ENCODE peak calls at places on chromosomes 3 and 15, in nine cellular contexts. B is mammary epithelial cell; U is heart left ventricle; D is OCI-LY7; G is body of pancreas; W is pancreas; R is occipital lobe; C is iPS-NIHi11; S is stimulated activated CD4-positive, alpha-beta T cell treated with anti-CD3 and anti-CD28 coated beads, Interleukin-2, amount 100 ng/mL, for 48 hours. N is an unnamed sample.

GRCh38 chr15:40115670-40116093 is 7.0 kb upstream of the BMF start:
- DNase-seq in B (peak), U (peak), D (peak), G (peak), W (peak), R (no peak), C (peak), S (no peak), N (no peak)

GRCh38 chr15:25703726-25704125 is 159.4 kb downstream of the ATP10A start:
- DNase-seq in B (no peak), U (no peak), D (no peak), G (no peak), W (no peak), R (no peak), C (no peak), S (no peak), N (no peak)

GRCh38 chr3:101836907-101837598 is 12.3 kb upstream of the NFKBIZ start:
- DNase-seq in B (peak), U (no peak), D (no peak), G (no peak), W (no peak), R (no peak), C (no peak), S (no peak), N (no peak)

GRCh38 chr3:15339001-15339400 is 6.6 kb upstream of the SH3BP5 start:
- DNase-seq in B (no peak), U (no peak), D (no peak), G (no peak), W (no peak), R (no peak), C (no peak), S (no peak), N (no peak)

GRCh38 chr3:23490459-23490858 is 287.3 kb downstream of the UBE2E2 start:
- DNase-seq in B (peak), U (no peak), D (no peak), G (no peak), W (no peak), R (no peak), C (no peak), S (no peak), N (no peak)

GRCh38 chr3:33218446-33219174 is at the start of gene SUSD5:
- DNase-seq in B (peak), U (peak), D (no peak), G (no peak), W (peak), R (peak), C (peak), S (no peak), N (no peak)

GRCh38 chr3:180183346-180183745 is 146.6 kb upstream of the PEX5L start:
- DNase-seq in B (no peak), U (no peak), D (no peak), G (no peak), W (no peak), R (no peak), C (no peak), S (no peak), N (no peak)

GRCh38 chr3:15572138-15572537 is 29.2 kb downstream of the HACL1 start:
- DNase-seq in B (no peak), U (no peak), D (no peak), G (peak), W (no peak), R (no peak), C (no peak), S (no peak), N (no peak)

GRCh38 chr15:45550436-45550835 is 27.9 kb upstream of the SLC30A4 start:
- DNase-seq in B (peak), U (no peak), D (no peak), G (no peak), W (no peak), R (no peak), C (no peak), S (no peak), N (no peak)

GRCh38 chr15:98000249-98001203 is 40.0 kb downstream of the ARRDC4 start:
- DNase-seq in B (peak), U (no peak), D (no peak), G (no peak), W (no peak), R (no peak), C (no peak), S (no peak), N (no peak)

GRCh38 chr15:51758645-51759044 is 7.2 kb downstream of the TMOD2 start:
- DNase-seq in B (peak), U (peak), D (no peak), G (peak), W (no peak), R (peak), C (no peak), S (no peak), N (no peak)

GRCh38 chr15:42033214-42033873 is 12.5 kb upstream of the PLA2G4E start:
- DNase-seq in B (no peak), U (no peak), D (no peak), G (no peak), W (no peak), R (no peak), C (no peak), S (no peak), N (no peak)

GRCh38 chr15:37253877-37254276 is 153.5 kb upstream of the MEIS2 start:
- DNase-seq in B (no peak), U (no peak), D (no peak), G (no peak), W (no peak), R (no peak), C (no peak), S (no peak), N (no peak)

GRCh38 chr3:178551916-178552321 is 15.7 kb downstream of the KCNMB2 start:
- DNase-seq in B (no peak), U (peak), D (no peak), G (no peak), W (no peak), R (no peak), C (no peak), S (no peak), N (no peak)

GRCh38 chr15:95303659-95304058 is 1026.8 kb upstream of the NR2F2 start:
- DNase-seq in B (no peak), U (no peak), D (no peak), G (no peak), W (no peak), R (no peak), C (no peak), S (no peak), N (no peak)

GRCh38 chr15:74438696-74439316 is 5.0 kb upstream of the SEMA7A start:
- DNase-seq in B (peak), U (peak), D (peak), G (peak), W (no peak), R (peak), C (peak), S (peak), N (peak)

GRCh38 chr15:84921121-84921520 is 36.7 kb downstream of the SLC28A1 start:
- DNase-seq in B (no peak), U (no peak), D (no peak), G (no peak), W (no peak), R (no peak), C (no peak), S (no peak), N (no peak)

GRCh38 chr15:77031376-77032050 is 36.6 kb downstream of the PSTPIP1 start:
- DNase-seq in B (no peak), U (peak), D (peak), G (peak), W (peak), R (no peak), C (no peak), S (peak), N (peak)

GRCh38 chr15:59143281-59143680 is 38.3 kb downstream of the CCNB2 start:
- DNase-seq in B (no peak), U (no peak), D (no peak), G (no peak), W (no peak), R (no peak), C (no peak), S (no peak), N (no peak)

GRCh38 chr3:194537732-194538247 is 51.0 kb upstream of the ATP13A3 start:
- DNase-seq in B (peak), U (no peak), D (no peak), G (peak), W (no peak), R (no peak), C (peak), S (no peak), N (no peak)

GRCh38 chr3:169865176-169865800 is 4.4 kb downstream of the LRRC31 start:
- DNase-seq in B (no peak), U (no peak), D (peak), G (no peak), W (no peak), R (no peak), C (no peak), S (no peak), N (no peak)

GRCh38 chr3:33732394-33732793 is 14.3 kb upstream of the CLASP2 start:
- DNase-seq in B (no peak), U (no peak), D (peak), G (no peak), W (no peak), R (no peak), C (no peak), S (no peak), N (no peak)

GRCh38 chr15:59255647-59256380 is 49.2 kb downstream of the LDHAL6B start:
- DNase-seq in B (no peak), U (no peak), D (no peak), G (no peak), W (no peak), R (no peak), C (no peak), S (peak), N (peak)